ENCODE peak calls at places on chromosomes 4 and X, in eight cellular contexts. V is AML-193; O is globus pallidus; L is NCI-H1694; I is WERI-Rb-1; C is transverse colon; D is non-pigmented ciliary epithelial cell; M is activated CD4-positive, alpha-beta T cell treated with anti-CD3 and anti-CD28 coated beads, Interleukin-2, amount 10 ng/mL, durations not matched to agents 7 days and 5 days. E is an unnamed sample.

GRCh38 chrX:1609311-1609710 is 5.5 kb upstream of the ASMT start:
- DNase-seq in V (no peak), O (no peak), L (no peak), I (no peak), C (no peak), D (no peak), M (no peak), E (no peak)

GRCh38 chr4:182102576-182102975 is 140.6 kb upstream of the TENM3 start:
- DNase-seq in V (no peak), O (no peak), L (no peak), I (no peak), C (no peak), D (no peak), M (no peak), E (no peak)

GRCh38 chr4:125316391-125316780 is 1.6 kb downstream of the FAT4 start:
- DNase-seq in V (no peak), O (no peak), L (no peak), I (peak; percentile 48), C (peak; percentile 15), D (no peak), M (no peak), E (no peak)

GRCh38 chrX:118976599-118977340 is 2.4 kb downstream of the LONRF3 start:
- DNase-seq in V (peak; percentile 18), O (no peak), L (no peak), I (peak; percentile 20), C (peak; percentile 82), D (no peak), M (no peak), E (peak; percentile 55)

GRCh38 chr4:3045500-3045850 is 28.9 kb downstream of the HTT-AS start:
- DNase-seq in V (no peak), O (no peak), L (no peak), I (no peak), C (peak; percentile 63), D (peak; percentile 23), M (peak; percentile 87), E (peak; percentile 44)

GRCh38 chr4:26133840-26134239 is 187.0 kb upstream of the RBPJ start:
- DNase-seq in V (no peak), O (no peak), L (no peak), I (no peak), C (no peak), D (no peak), M (no peak), E (no peak)

GRCh38 chr4:27027428-27027827 is 166.8 kb downstream of the STIM2 start:
- DNase-seq in V (no peak), O (no peak), L (no peak), I (no peak), C (no peak), D (no peak), M (no peak), E (no peak)

GRCh38 chrX:40437348-40437747 is 143.4 kb upstream of the ATP6AP2 start:
- DNase-seq in V (no peak), O (no peak), L (no peak), I (no peak), C (no peak), D (no peak), M (no peak), E (no peak)

GRCh38 chr4:42483426-42484379 is 86.4 kb downstream of the SHISA3 start:
- DNase-seq in V (no peak), O (no peak), L (no peak), I (no peak), C (no peak), D (no peak), M (no peak), E (no peak)

GRCh38 chr4:155025762-155026457 is 182.5 kb upstream of the NPY2R start:
- DNase-seq in V (no peak), O (peak; percentile 10), L (no peak), I (peak; percentile 73), C (peak; percentile 60), D (no peak), M (peak; percentile 25), E (peak; percentile 52)

GRCh38 chrX:48714573-48714972 is 18.0 kb downstream of the SUV39H1 start:
- DNase-seq in V (no peak), O (no peak), L (no peak), I (no peak), C (no peak), D (no peak), M (peak; percentile 15), E (no peak)

GRCh38 chr4:139633661-139634060 is 32.0 kb upstream of the MGST2 start:
- DNase-seq in V (no peak), O (peak; percentile 37), L (peak; percentile 28), I (peak; percentile 55), C (peak; percentile 17), D (no peak), M (no peak), E (peak; percentile 27)

GRCh38 chrX:136525738-136526606 is 6.0 kb upstream of the VGLL1 start:
- DNase-seq in V (no peak), O (peak; percentile 45), L (peak; percentile 51), I (no peak), C (peak; percentile 74), D (peak; percentile 49), M (no peak), E (peak; percentile 68)

GRCh38 chr4:100312615-100313355 is 122.5 kb upstream of the DDIT4L start:
- DNase-seq in V (no peak), O (no peak), L (no peak), I (no peak), C (no peak), D (no peak), M (no peak), E (no peak)

GRCh38 chr4:69147334-69147733 is 51.1 kb downstream of the UGT2B7 start:
- DNase-seq in V (no peak), O (no peak), L (no peak), I (no peak), C (no peak), D (no peak), M (no peak), E (no peak)

GRCh38 chrX:154002215-154002719 is 17.4 kb downstream of the IRAK1 start:
- DNase-seq in V (peak; percentile 78), O (peak; percentile 26), L (no peak), I (no peak), C (peak; percentile 54), D (no peak), M (peak; percentile 55), E (peak; percentile 92)

GRCh38 chr4:168773388-168774195 is 236.5 kb downstream of the CBR4 start:
- DNase-seq in V (no peak), O (no peak), L (no peak), I (no peak), C (peak; percentile 68), D (no peak), M (no peak), E (no peak)

GRCh38 chrX:112651766-112652165 is 28.0 kb downstream of the LHFPL1 start:
- DNase-seq in V (no peak), O (no peak), L (no peak), I (no peak), C (no peak), D (no peak), M (no peak), E (no peak)

GRCh38 chr4:175891863-175892262 is 79.8 kb upstream of the GPM6A start:
- DNase-seq in V (peak; percentile 37), O (peak; percentile 4), L (no peak), I (no peak), C (no peak), D (no peak), M (no peak), E (peak; percentile 4)

GRCh38 chr4:81165853-81166430 is 49.1 kb downstream of the PRKG2 start:
- DNase-seq in V (no peak), O (no peak), L (peak; percentile 75), I (no peak), C (no peak), D (no peak), M (no peak), E (no peak)

GRCh38 chr4:184907216-184907615 is 81.4 kb upstream of the ACSL1 start:
- DNase-seq in V (peak; percentile 17), O (no peak), L (no peak), I (no peak), C (no peak), D (no peak), M (peak; percentile 8), E (no peak)